ENCODE peak calls at places on chromosomes 11 and 22, in four cellular contexts. G, P, Z and I are unnamed samples.

GRCh38 chr11:118374729-118375128 is 15.3 kb downstream of the UBE4A start:
- DNase-seq in P (no peak), Z (no peak), G (no peak), I (no peak)

GRCh38 chr11:123438191-123438627 is 8.1 kb downstream of the GRAMD1B start:
- DNase-seq in P (no peak), G (no peak), Z (no peak), I (no peak)

GRCh38 chr11:113681711-113682410 is 24.2 kb downstream of the TMPRSS5 start:
- DNase-seq in G (no peak), P (no peak), Z (no peak), I (no peak)

GRCh38 chr22:46054091-46054877 is 77.3 kb upstream of the WNT7B start:
- DNase-seq in G (no peak), Z (peak), P (peak), I (peak)

GRCh38 chr22:25837288-25837900 is 95.4 kb downstream of the MYO18B start:
- DNase-seq in G (no peak), Z (no peak), P (no peak), I (no peak)

GRCh38 chr11:27456802-27457329 is 15.7 kb downstream of the LGR4 start:
- DNase-seq in G (no peak), Z (no peak), P (no peak), I (no peak)

GRCh38 chr11:19430346-19431058 is 189.8 kb upstream of the E2F8 start:
- DNase-seq in G (no peak), Z (no peak), P (no peak), I (no peak)

GRCh38 chr22:26170795-26171194 is 1.5 kb downstream of the SEZ6L start:
- DNase-seq in Z (peak), P (no peak), G (no peak), I (peak)

GRCh38 chr22:20494978-20495860 is at the start of gene KLHL22:
- DNase-seq in P (no peak), G (no peak), Z (peak), I (no peak)

GRCh38 chr11:26896716-26897115 is 97.2 kb upstream of the FIBIN start:
- DNase-seq in P (no peak), G (no peak), Z (no peak), I (no peak)

GRCh38 chr22:19984201-19984753 is 32.3 kb downstream of the ARVCF start:
- DNase-seq in G (peak), Z (no peak), P (no peak), I (no peak)

GRCh38 chr11:128341280-128341679 is 246.1 kb downstream of the ETS1 start:
- DNase-seq in P (no peak), G (no peak), Z (peak), I (no peak)

GRCh38 chr11:73659961-73660360 is 13.6 kb downstream of the PLEKHB1 start:
- DNase-seq in P (no peak), Z (no peak), G (no peak), I (no peak)

GRCh38 chr22:23892626-23893445 is 1.3 kb upstream of the MIF start:
- DNase-seq in P (no peak), G (no peak), Z (no peak), I (no peak)

GRCh38 chr11:8650401-8650990 is 32.0 kb downstream of the TRIM66 start:
- DNase-seq in G (no peak), P (no peak), Z (no peak), I (no peak)

GRCh38 chr22:27798526-27799333 is 2.8 kb downstream of the MN1 start:
- DNase-seq in P (no peak), Z (no peak), G (no peak), I (no peak)

GRCh38 chr22:20084547-20085413 is 4.7 kb downstream of the DGCR8 start:
- DNase-seq in P (no peak), Z (no peak), G (no peak), I (peak)

GRCh38 chr11:78800756-78801155 is 226.1 kb upstream of the NARS2 start:
- DNase-seq in P (no peak), Z (no peak), G (no peak), I (no peak)

GRCh38 chr11:59053387-59053786 is 32.7 kb upstream of the GLYATL1B start:
- DNase-seq in Z (peak), G (peak), P (no peak), I (peak)

GRCh38 chr11:13120691-13121090 is 111.6 kb downstream of the RASSF10 start:
- DNase-seq in P (no peak), G (no peak), Z (no peak), I (no peak)

GRCh38 chr11:119370486-119371046 is 10.9 kb downstream of the USP2 start:
- DNase-seq in G (no peak), Z (no peak), P (no peak), I (no peak)

GRCh38 chr22:35219012-35219411 is 38.3 kb upstream of the HMGXB4 start:
- DNase-seq in Z (no peak), P (no peak), G (no peak), I (no peak)

GRCh38 chr11:102422817-102423725 is 29.5 kb downstream of the TMEM123 start:
- DNase-seq in G (no peak), P (no peak), Z (no peak), I (no peak)

GRCh38 chr11:105057432-105057831 is 12.3 kb upstream of the CARD16 start:
- DNase-seq in Z (no peak), P (no peak), G (no peak), I (no peak)

GRCh38 chr11:132551011-132551410 is 981.3 kb downstream of the OPCML start:
- DNase-seq in Z (no peak), G (no peak), P (no peak), I (no peak)

GRCh38 chr22:50620861-50621490 is 7.0 kb downstream of the ARSA start:
- DNase-seq in Z (peak), G (no peak), P (no peak), I (no peak)

GRCh38 chr11:116333193-116333592 is 439.6 kb downstream of the BUD13 start:
- DNase-seq in G (no peak), P (no peak), Z (no peak), I (no peak)

GRCh38 chr11:28464252-28464867 is 356.2 kb downstream of the METTL15 start:
- DNase-seq in G (no peak), Z (no peak), P (no peak), I (no peak)

GRCh38 chr11:129935723-129936122 is 40.3 kb upstream of the NFRKB start:
- DNase-seq in P (no peak), G (no peak), Z (no peak), I (no peak)

GRCh38 chr11:120219157-120219934 is 8.5 kb downstream of the OAF start:
- DNase-seq in Z (no peak), P (peak), G (no peak), I (no peak)

GRCh38 chr11:95534809-95535208 is 254.8 kb downstream of the FAM76B start:
- DNase-seq in Z (no peak), G (no peak), P (no peak), I (no peak)

GRCh38 chr11:94876645-94877445 is 96.5 kb downstream of the CWC15 start:
- DNase-seq in Z (peak), G (peak), P (peak), I (peak)

GRCh38 chr11:8566613-8567210 is 27.3 kb downstream of the STK33 start:
- DNase-seq in P (no peak), Z (no peak), G (no peak), I (no peak)

GRCh38 chr22:50435701-50436115 is 39.1 kb downstream of the SBF1 start:
- DNase-seq in G (no peak), Z (no peak), P (no peak), I (no peak)

GRCh38 chr11:121757480-121758125 is 304.8 kb upstream of the SORL1-AS1 start:
- DNase-seq in G (no peak), Z (no peak), P (no peak), I (no peak)

GRCh38 chr11:115678942-115679341 is 174.7 kb upstream of the CADM1 start:
- DNase-seq in G (no peak), P (no peak), Z (no peak), I (no peak)

GRCh38 chr22:37563153-37564081 is 3.1 kb downstream of the CDC42EP1 start:
- DNase-seq in P (peak), Z (no peak), G (peak), I (peak)

GRCh38 chr22:23278883-23279675 is 98.8 kb downstream of the BCR start:
- DNase-seq in G (no peak), P (no peak), Z (no peak), I (peak)